ENCODE peak calls at places on chromosomes 3 and 15, in nine cellular contexts. One of them, this sample, is unnamed.

GRCh38 chr3:185914911-185915629 is 22.7 kb downstream of the TRA2B start:
- DNase-seq in fibroblast of pulmonary artery: no peak
- DNase-seq in AG10803: no peak
- DNase-seq in coronary artery: no peak
- DNase-seq in brain microvascular endothelial cell: no peak
- DNase-seq in K562: no peak
- DNase-seq in lung: no peak
- DNase-seq in left ventricle myocardium inferior: no peak
- DNase-seq in fibroblast of lung: no peak
- DNase-seq in this sample: no peak

GRCh38 chr3:157336252-157337009 is 100.2 kb upstream of the PTX3 start:
- DNase-seq in left ventricle myocardium inferior: no peak
- DNase-seq in K562: no peak
- DNase-seq in lung: no peak
- DNase-seq in AG10803: no peak
- DNase-seq in brain microvascular endothelial cell: no peak
- DNase-seq in fibroblast of lung: no peak
- DNase-seq in fibroblast of pulmonary artery: no peak
- DNase-seq in coronary artery: no peak
- DNase-seq in this sample: no peak

GRCh38 chr3:16883057-16883725 is 1.6 kb upstream of the PLCL2 start:
- DNase-seq in left ventricle myocardium inferior: no peak
- DNase-seq in lung: no peak
- DNase-seq in fibroblast of lung: peak; percentile 60
- DNase-seq in brain microvascular endothelial cell: no peak
- DNase-seq in fibroblast of pulmonary artery: no peak
- DNase-seq in AG10803: peak; percentile 30
- DNase-seq in coronary artery: no peak
- DNase-seq in K562: no peak
- DNase-seq in this sample: peak; percentile 42

GRCh38 chr3:142953443-142953842 is 10.0 kb downstream of the PAQR9 start:
- DNase-seq in brain microvascular endothelial cell: no peak
- DNase-seq in lung: no peak
- DNase-seq in left ventricle myocardium inferior: no peak
- DNase-seq in fibroblast of pulmonary artery: no peak
- DNase-seq in K562: no peak
- DNase-seq in coronary artery: no peak
- DNase-seq in fibroblast of lung: no peak
- DNase-seq in AG10803: no peak
- DNase-seq in this sample: no peak

GRCh38 chr15:31078461-31078860 is 23.1 kb downstream of the TRPM1 start:
- DNase-seq in K562: no peak
- DNase-seq in coronary artery: no peak
- DNase-seq in left ventricle myocardium inferior: no peak
- DNase-seq in AG10803: no peak
- DNase-seq in fibroblast of lung: no peak
- DNase-seq in lung: no peak
- DNase-seq in fibroblast of pulmonary artery: no peak
- DNase-seq in brain microvascular endothelial cell: no peak
- DNase-seq in this sample: no peak

GRCh38 chr3:127600749-127601456 is 2.7 kb downstream of the MCM2 start:
- DNase-seq in left ventricle myocardium inferior: no peak
- DNase-seq in brain microvascular endothelial cell: no peak
- DNase-seq in lung: no peak
- DNase-seq in coronary artery: no peak
- DNase-seq in K562: no peak
- DNase-seq in fibroblast of pulmonary artery: no peak
- DNase-seq in fibroblast of lung: no peak
- DNase-seq in AG10803: no peak
- DNase-seq in this sample: no peak

GRCh38 chr15:89087830-89088604 is at the start of gene ABHD2:
- DNase-seq in left ventricle myocardium inferior: peak; percentile 99
- DNase-seq in brain microvascular endothelial cell: peak; percentile 100
- DNase-seq in fibroblast of pulmonary artery: peak; percentile 100
- DNase-seq in lung: peak; percentile 100
- DNase-seq in coronary artery: peak; percentile 99
- DNase-seq in K562: peak; percentile 99
- DNase-seq in AG10803: peak; percentile 100
- DNase-seq in fibroblast of lung: peak; percentile 100
- DNase-seq in this sample: peak; percentile 100

GRCh38 chr3:110343376-110343775 is 728.2 kb upstream of the NECTIN3 start:
- DNase-seq in fibroblast of pulmonary artery: peak; percentile 75
- DNase-seq in left ventricle myocardium inferior: no peak
- DNase-seq in AG10803: peak; percentile 66
- DNase-seq in lung: no peak
- DNase-seq in coronary artery: no peak
- DNase-seq in fibroblast of lung: no peak
- DNase-seq in K562: no peak
- DNase-seq in brain microvascular endothelial cell: peak; percentile 24
- DNase-seq in this sample: no peak

GRCh38 chr3:122964844-122965243 is 62.7 kb downstream of the SEMA5B start:
- DNase-seq in coronary artery: no peak
- DNase-seq in fibroblast of pulmonary artery: no peak
- DNase-seq in left ventricle myocardium inferior: no peak
- DNase-seq in lung: no peak
- DNase-seq in fibroblast of lung: no peak
- DNase-seq in AG10803: no peak
- DNase-seq in brain microvascular endothelial cell: no peak
- DNase-seq in K562: no peak
- DNase-seq in this sample: no peak

GRCh38 chr3:158783051-158783450 is 18.8 kb upstream of the MFSD1 start:
- DNase-seq in fibroblast of lung: no peak
- DNase-seq in brain microvascular endothelial cell: no peak
- DNase-seq in AG10803: no peak
- DNase-seq in left ventricle myocardium inferior: no peak
- DNase-seq in lung: no peak
- DNase-seq in coronary artery: no peak
- DNase-seq in K562: no peak
- DNase-seq in fibroblast of pulmonary artery: no peak
- DNase-seq in this sample: no peak

GRCh38 chr15:89448825-89449224 is 47.6 kb downstream of the RHCG start:
- DNase-seq in brain microvascular endothelial cell: no peak
- DNase-seq in coronary artery: no peak
- DNase-seq in left ventricle myocardium inferior: no peak
- DNase-seq in fibroblast of pulmonary artery: no peak
- DNase-seq in AG10803: no peak
- DNase-seq in fibroblast of lung: no peak
- DNase-seq in lung: no peak
- DNase-seq in K562: no peak
- DNase-seq in this sample: no peak

GRCh38 chr3:64440498-64440897 is 215.2 kb upstream of the PRICKLE2 start:
- DNase-seq in fibroblast of pulmonary artery: peak; percentile 90
- DNase-seq in lung: peak; percentile 84
- DNase-seq in fibroblast of lung: peak; percentile 91
- DNase-seq in left ventricle myocardium inferior: no peak
- DNase-seq in coronary artery: no peak
- DNase-seq in K562: no peak
- DNase-seq in brain microvascular endothelial cell: peak; percentile 83
- DNase-seq in AG10803: peak; percentile 81
- DNase-seq in this sample: no peak

GRCh38 chr3:164095279-164095678 is 983.0 kb downstream of the SI start:
- DNase-seq in coronary artery: no peak
- DNase-seq in fibroblast of lung: no peak
- DNase-seq in AG10803: no peak
- DNase-seq in K562: no peak
- DNase-seq in brain microvascular endothelial cell: no peak
- DNase-seq in lung: no peak
- DNase-seq in left ventricle myocardium inferior: no peak
- DNase-seq in fibroblast of pulmonary artery: no peak
- DNase-seq in this sample: no peak

GRCh38 chr3:38067508-38068233 is 28.7 kb downstream of the DLEC1 start:
- DNase-seq in K562: no peak
- DNase-seq in left ventricle myocardium inferior: no peak
- DNase-seq in lung: no peak
- DNase-seq in coronary artery: no peak
- DNase-seq in brain microvascular endothelial cell: no peak
- DNase-seq in fibroblast of pulmonary artery: no peak
- DNase-seq in AG10803: peak; percentile 16
- DNase-seq in fibroblast of lung: no peak
- DNase-seq in this sample: no peak

GRCh38 chr15:81015595-81016252 is 15.0 kb downstream of the TLNRD1 start:
- DNase-seq in coronary artery: no peak
- DNase-seq in lung: no peak
- DNase-seq in brain microvascular endothelial cell: no peak
- DNase-seq in AG10803: no peak
- DNase-seq in fibroblast of pulmonary artery: no peak
- DNase-seq in fibroblast of lung: no peak
- DNase-seq in K562: no peak
- DNase-seq in left ventricle myocardium inferior: no peak
- DNase-seq in this sample: no peak

GRCh38 chr15:81021321-81021720 is 20.6 kb downstream of the TLNRD1 start:
- DNase-seq in left ventricle myocardium inferior: no peak
- DNase-seq in AG10803: no peak
- DNase-seq in K562: no peak
- DNase-seq in lung: no peak
- DNase-seq in fibroblast of lung: no peak
- DNase-seq in coronary artery: no peak
- DNase-seq in brain microvascular endothelial cell: no peak
- DNase-seq in fibroblast of pulmonary artery: no peak
- DNase-seq in this sample: no peak

GRCh38 chr15:81014446-81015093 is 13.8 kb downstream of the TLNRD1 start:
- DNase-seq in fibroblast of lung: no peak
- DNase-seq in coronary artery: no peak
- DNase-seq in AG10803: no peak
- DNase-seq in left ventricle myocardium inferior: no peak
- DNase-seq in K562: no peak
- DNase-seq in fibroblast of pulmonary artery: no peak
- DNase-seq in lung: no peak
- DNase-seq in brain microvascular endothelial cell: no peak
- DNase-seq in this sample: no peak

GRCh38 chr15:81016253-81017068 is 15.7 kb downstream of the TLNRD1 start:
- DNase-seq in lung: no peak
- DNase-seq in K562: no peak
- DNase-seq in left ventricle myocardium inferior: no peak
- DNase-seq in fibroblast of pulmonary artery: no peak
- DNase-seq in fibroblast of lung: peak; percentile 10
- DNase-seq in brain microvascular endothelial cell: no peak
- DNase-seq in coronary artery: no peak
- DNase-seq in AG10803: no peak
- DNase-seq in this sample: no peak

GRCh38 chr15:81018197-81018596 is 17.5 kb downstream of the TLNRD1 start:
- DNase-seq in AG10803: no peak
- DNase-seq in fibroblast of pulmonary artery: no peak
- DNase-seq in left ventricle myocardium inferior: no peak
- DNase-seq in K562: no peak
- DNase-seq in coronary artery: no peak
- DNase-seq in lung: no peak
- DNase-seq in brain microvascular endothelial cell: no peak
- DNase-seq in fibroblast of lung: no peak
- DNase-seq in this sample: no peak
- TF ChIP-seq CTCF in AG10803: no peak
- TF ChIP-seq CTCF in fibroblast of pulmonary artery: no peak
- TF ChIP-seq CTCF in left ventricle myocardium inferior: no peak
- TF ChIP-seq CTCF in K562: no peak
- TF ChIP-seq CTCF in coronary artery: no peak
- TF ChIP-seq CTCF in lung: no peak
- TF ChIP-seq CTCF in brain microvascular endothelial cell: no peak
- TF ChIP-seq CTCF in fibroblast of lung: no peak
- TF ChIP-seq CTCF in this sample: no peak

DNA sequence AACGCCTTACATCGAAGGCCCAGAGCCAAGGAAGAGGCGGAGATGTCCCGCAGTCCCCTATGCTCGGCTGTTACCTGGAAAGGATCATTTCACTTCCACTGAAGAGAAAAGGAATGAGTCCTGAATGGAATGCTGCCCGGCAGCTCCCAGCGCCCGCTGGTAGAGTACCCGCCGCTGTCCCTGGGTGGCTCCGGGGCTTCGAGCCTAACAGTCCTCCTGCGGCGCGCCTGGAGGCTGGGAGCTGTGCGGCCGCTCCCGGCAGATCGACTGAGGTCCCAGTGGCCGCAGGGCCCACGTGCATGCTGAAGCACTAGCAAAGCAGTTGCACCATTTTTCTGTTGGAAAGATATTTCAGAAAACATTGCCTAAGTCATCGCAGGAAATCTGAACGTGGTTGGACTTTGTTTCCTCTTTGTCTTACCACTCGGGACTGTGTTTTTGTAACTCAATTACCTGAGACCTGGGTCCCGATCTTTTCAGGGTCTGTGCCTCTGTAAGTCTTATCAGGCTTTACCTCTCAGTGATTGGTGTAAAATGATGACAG is 984 bp downstream of the RNU6-1 start:
- DNase-seq in brain microvascular endothelial cell: no peak
- DNase-seq in left ventricle myocardium inferior: peak; percentile 50
- DNase-seq in fibroblast of pulmonary artery: peak; percentile 53
- DNase-seq in lung: peak; percentile 73
- DNase-seq in AG10803: peak; percentile 35
- DNase-seq in K562: no peak
- DNase-seq in fibroblast of lung: peak; percentile 38
- DNase-seq in coronary artery: peak; percentile 85
- DNase-seq in this sample: no peak
- H3K4me3 ChIP-seq in brain microvascular endothelial cell: peak overlapping the region; percentile 42
- H3K4me3 ChIP-seq in left ventricle myocardium inferior: peak overlapping the region; percentile 89
- H3K4me3 ChIP-seq in fibroblast of pulmonary artery: peak overlapping the region; percentile 8
- H3K4me3 ChIP-seq in lung: no peak overlapping the region
- H3K4me3 ChIP-seq in AG10803: no peak overlapping the region
- H3K4me3 ChIP-seq in K562: no peak overlapping the region
- H3K4me3 ChIP-seq in fibroblast of lung: no peak overlapping the region
- H3K4me3 ChIP-seq in coronary artery: peak overlapping the region; percentile 86
- H3K4me3 ChIP-seq in this sample: no peak overlapping the region

DNA sequence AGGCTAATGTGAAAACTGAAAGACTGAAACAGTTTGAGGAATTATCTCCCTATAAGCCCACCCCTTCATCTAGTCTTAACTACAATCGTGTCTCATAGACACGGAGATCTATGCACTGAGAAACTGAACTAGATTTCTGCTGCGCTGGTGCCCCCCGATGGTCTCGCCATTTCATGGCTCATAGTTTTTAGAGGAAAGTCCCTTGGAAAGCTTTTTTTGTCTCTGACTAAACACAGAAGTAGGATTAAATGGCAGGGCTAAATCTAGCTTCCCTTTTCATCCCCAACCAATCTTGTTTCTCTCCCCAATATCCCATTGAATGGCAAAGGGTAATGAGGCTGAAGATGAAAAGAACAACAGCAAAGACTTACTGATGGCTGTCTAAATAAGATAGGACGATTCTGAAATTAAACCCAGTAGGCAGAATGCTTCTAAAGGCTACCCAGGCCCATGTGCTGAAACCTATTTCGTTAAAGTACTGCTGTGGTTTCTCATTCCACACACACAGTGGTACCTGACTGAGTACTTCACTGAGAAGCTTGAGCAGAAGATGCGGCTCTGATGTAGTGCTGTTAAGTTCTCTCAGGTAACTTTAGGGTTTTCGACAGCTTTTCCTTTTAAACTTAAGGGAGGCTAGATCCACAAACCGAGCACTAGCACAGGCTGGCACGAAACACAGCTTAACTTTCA is 142.7 kb downstream of the GADL1 start:
- DNase-seq in left ventricle myocardium inferior: peak; percentile 33
- DNase-seq in lung: no peak
- DNase-seq in fibroblast of lung: peak; percentile 64
- DNase-seq in K562: no peak
- DNase-seq in coronary artery: no peak
- DNase-seq in brain microvascular endothelial cell: peak; percentile 55
- DNase-seq in AG10803: peak; percentile 32
- DNase-seq in fibroblast of pulmonary artery: peak; percentile 67
- DNase-seq in this sample: no peak
- TF ChIP-seq CTCF in left ventricle myocardium inferior: peak; percentile 55
- TF ChIP-seq CTCF in lung: no peak
- TF ChIP-seq CTCF in fibroblast of lung: no peak
- TF ChIP-seq CTCF in K562: no peak
- TF ChIP-seq CTCF in coronary artery: no peak
- TF ChIP-seq CTCF in brain microvascular endothelial cell: peak; percentile 73
- TF ChIP-seq CTCF in AG10803: peak; percentile 47
- TF ChIP-seq CTCF in fibroblast of pulmonary artery: peak; percentile 54
- TF ChIP-seq CTCF in this sample: peak; percentile 49

GRCh38 chr3:58666683-58667082 is at the start of gene FAM3D:
- DNase-seq in brain microvascular endothelial cell: no peak
- DNase-seq in fibroblast of pulmonary artery: peak; percentile 8
- DNase-seq in lung: peak; percentile 40
- DNase-seq in AG10803: no peak
- DNase-seq in fibroblast of lung: no peak
- DNase-seq in coronary artery: no peak
- DNase-seq in left ventricle myocardium inferior: no peak
- DNase-seq in K562: no peak
- DNase-seq in this sample: no peak
- H3K4me3 ChIP-seq in brain microvascular endothelial cell: no peak within 1 kb of the TSS
- H3K4me3 ChIP-seq in fibroblast of pulmonary artery: no peak within 1 kb of the TSS
- H3K4me3 ChIP-seq in lung: no peak within 1 kb of the TSS
- H3K4me3 ChIP-seq in AG10803: no peak within 1 kb of the TSS
- H3K4me3 ChIP-seq in fibroblast of lung: no peak within 1 kb of the TSS
- H3K4me3 ChIP-seq in coronary artery: no peak within 1 kb of the TSS
- H3K4me3 ChIP-seq in left ventricle myocardium inferior: no peak within 1 kb of the TSS
- H3K4me3 ChIP-seq in K562: no peak within 1 kb of the TSS
- H3K4me3 ChIP-seq in this sample: no peak within 1 kb of the TSS

This sample was measured in BJ.